ENCODE peak calls at places on chromosomes 16 and 17, in nine cellular contexts. I is iris pigment epithelial cell, Z is GM04504, N is KG1, O is glutamatergic neuron, G is prostate gland, W is HTR-8/SVneo, R is AG09319, J is NCI-H1092. V is an unnamed sample.

GRCh38 chr17:8826808-8827435 is 27.8 kb upstream of the MFSD6L start:
- DNase-seq in I (no peak), Z (no peak), N (no peak), O (no peak), G (no peak), W (no peak), R (no peak), J (no peak), V (no peak)

GRCh38 chr16:89046491-89046890 is 47.2 kb upstream of the ACSF3 start:
- DNase-seq in I (no peak), Z (no peak), N (no peak), O (peak), G (no peak), W (no peak), R (no peak), J (no peak), V (no peak)

GRCh38 chr16:12010388-12011251 is 34.1 kb downstream of the SNX29 start:
- DNase-seq in I (no peak), Z (no peak), N (no peak), O (no peak), G (no peak), W (no peak), R (peak), J (no peak), V (no peak)

GRCh38 chr16:73046484-73047214 is 1.3 kb downstream of the ZFHX3 start:
- DNase-seq in I (no peak), Z (no peak), N (no peak), O (no peak), G (no peak), W (no peak), R (no peak), J (no peak), V (no peak)

GRCh38 chr17:36859701-36860100 is 77.6 kb upstream of the LHX1 start:
- DNase-seq in I (no peak), Z (no peak), N (no peak), O (no peak), G (no peak), W (no peak), R (no peak), J (no peak), V (no peak)

GRCh38 chr17:73210002-73210678 is 17.3 kb downstream of the COG1 start:
- DNase-seq in I (no peak), Z (no peak), N (no peak), O (no peak), G (no peak), W (peak), R (no peak), J (no peak), V (no peak)

GRCh38 chr17:17786998-17787397 is 49.8 kb downstream of the SREBF1 start:
- DNase-seq in I (no peak), Z (no peak), N (no peak), O (no peak), G (no peak), W (no peak), R (no peak), J (no peak), V (no peak)

GRCh38 chr17:40070895-40071719 is 8.3 kb downstream of the THRA start:
- DNase-seq in I (no peak), Z (no peak), N (no peak), O (no peak), G (no peak), W (no peak), R (no peak), J (no peak), V (no peak)

GRCh38 chr16:65884018-65884417 is 482.5 kb upstream of the CDH5 start:
- DNase-seq in I (peak), Z (no peak), N (no peak), O (no peak), G (no peak), W (peak), R (no peak), J (no peak), V (no peak)

GRCh38 chr17:42389135-42389417 is 834 bp upstream of the STAT3 start:
- DNase-seq in I (no peak), Z (no peak), N (no peak), O (no peak), G (no peak), W (no peak), R (no peak), J (no peak), V (no peak)

GRCh38 chr16:57646388-57647039 is 18.1 kb downstream of the ADGRG1 start:
- DNase-seq in I (no peak), Z (no peak), N (no peak), O (no peak), G (no peak), W (no peak), R (no peak), J (no peak), V (no peak)

GRCh38 chr16:87982491-87983415 is 31.5 kb downstream of the BANP start:
- DNase-seq in I (no peak), Z (no peak), N (no peak), O (no peak), G (no peak), W (no peak), R (no peak), J (no peak), V (no peak)

GRCh38 chr17:82229686-82230626 is 1.1 kb downstream of the SLC16A3 start:
- DNase-seq in I (no peak), Z (no peak), N (no peak), O (no peak), G (no peak), W (no peak), R (no peak), J (no peak), V (no peak)

GRCh38 chr17:21304091-21304490 is 19.6 kb downstream of the MAP2K3 start:
- DNase-seq in I (no peak), Z (no peak), N (no peak), O (no peak), G (no peak), W (no peak), R (no peak), J (no peak), V (no peak)

GRCh38 chr17:49925916-49926315 is 43.1 kb upstream of the DLX4 start:
- DNase-seq in I (no peak), Z (no peak), N (no peak), O (no peak), G (no peak), W (no peak), R (no peak), J (no peak), V (no peak)

GRCh38 chr16:71927383-71927782 is 32.1 kb downstream of the IST1 start:
- DNase-seq in I (peak), Z (peak), N (no peak), O (no peak), G (peak), W (peak), R (peak), J (no peak), V (no peak)

GRCh38 chr17:28151001-28151400 is 108.5 kb downstream of the NLK start:
- DNase-seq in I (no peak), Z (no peak), N (no peak), O (no peak), G (no peak), W (no peak), R (no peak), J (peak), V (no peak)

GRCh38 chr16:4261557-4262172 is 11.2 kb downstream of the TFAP4 start:
- DNase-seq in I (no peak), Z (no peak), N (no peak), O (peak), G (no peak), W (peak), R (no peak), J (no peak), V (peak)

GRCh38 chr16:66473654-66474519 is 46.8 kb downstream of the BEAN1 start:
- DNase-seq in I (no peak), Z (no peak), N (no peak), O (no peak), G (no peak), W (no peak), R (no peak), J (peak), V (no peak)

GRCh38 chr17:78581304-78581703 is 4.1 kb upstream of the DNAH17 start:
- DNase-seq in I (no peak), Z (no peak), N (no peak), O (no peak), G (no peak), W (no peak), R (no peak), J (no peak), V (no peak)

GRCh38 chr16:89050868-89051311 is 42.8 kb upstream of the ACSF3 start:
- DNase-seq in I (no peak), Z (no peak), N (no peak), O (peak), G (no peak), W (no peak), R (no peak), J (no peak), V (no peak)

GRCh38 chr17:20280832-20281231 is 186.5 kb downstream of the LGALS9B start:
- DNase-seq in I (no peak), Z (no peak), N (no peak), O (no peak), G (no peak), W (no peak), R (no peak), J (no peak), V (no peak)

GRCh38 chr17:27207073-27207511 is 86.8 kb upstream of the WSB1 start:
- DNase-seq in I (peak), Z (peak), N (no peak), O (no peak), G (no peak), W (peak), R (peak), J (no peak), V (no peak)

V was measured in activated gamma-delta T cell treated with Interleukin-2 at 50 U/mL for 16 hours.